ENCODE peak calls at places on chromosomes 12 and 14, in seven cellular contexts. U is neural progenitor cell, X is GM23338, L is GM23248, P is PC-3, T is hepatocyte, M is HCT116. I is an unnamed sample.

GRCh38 chr12:72214163-72214562 is 58.0 kb upstream of the TRHDE start:
- DNase-seq in X (no peak), P (no peak), U (no peak), M (no peak), L (no peak), T (no peak), I (no peak)

GRCh38 chr14:94612580-94613554 is 676 bp downstream of the SERPINA3 start:
- DNase-seq in M (no peak), U (no peak), T (no peak), X (no peak), P (no peak), L (peak), I (no peak)

GRCh38 chr12:110201995-110202394 is 77.8 kb downstream of the IFT81 start:
- DNase-seq in U (no peak), P (no peak), L (no peak), T (no peak), M (no peak), X (no peak), I (no peak)

GRCh38 chr14:42854061-42854460 is 1247.4 kb downstream of the LRFN5 start:
- DNase-seq in T (no peak), M (no peak), P (no peak), U (no peak), X (no peak), L (no peak), I (no peak)

GRCh38 chr12:64400041-64400440 is 4.2 kb upstream of the XPOT start:
- DNase-seq in X (peak), L (peak), U (peak), P (no peak), M (no peak), T (no peak), I (no peak)

GRCh38 chr12:1635656-1636055 is 6.6 kb downstream of the WNT5B start:
- DNase-seq in T (no peak), U (no peak), L (no peak), P (no peak), X (no peak), M (no peak), I (no peak)

GRCh38 chr12:13179159-13180074 is 17.1 kb upstream of the EMP1 start:
- DNase-seq in T (peak), P (peak), L (peak), M (no peak), X (peak), U (peak), I (peak)

GRCh38 chr12:87848248-87848868 is 180.8 kb downstream of the C12orf50 start:
- DNase-seq in L (peak), T (peak), X (peak), U (peak), P (peak), M (peak), I (peak)

GRCh38 chr14:48129472-48129871 is 454.1 kb upstream of the MDGA2 start:
- DNase-seq in X (no peak), P (no peak), M (no peak), U (no peak), T (no peak), L (no peak), I (no peak)

GRCh38 chr14:48127674-48128073 is 452.3 kb upstream of the MDGA2 start:
- DNase-seq in X (no peak), P (no peak), L (no peak), M (no peak), U (no peak), T (no peak), I (no peak)

DNA sequence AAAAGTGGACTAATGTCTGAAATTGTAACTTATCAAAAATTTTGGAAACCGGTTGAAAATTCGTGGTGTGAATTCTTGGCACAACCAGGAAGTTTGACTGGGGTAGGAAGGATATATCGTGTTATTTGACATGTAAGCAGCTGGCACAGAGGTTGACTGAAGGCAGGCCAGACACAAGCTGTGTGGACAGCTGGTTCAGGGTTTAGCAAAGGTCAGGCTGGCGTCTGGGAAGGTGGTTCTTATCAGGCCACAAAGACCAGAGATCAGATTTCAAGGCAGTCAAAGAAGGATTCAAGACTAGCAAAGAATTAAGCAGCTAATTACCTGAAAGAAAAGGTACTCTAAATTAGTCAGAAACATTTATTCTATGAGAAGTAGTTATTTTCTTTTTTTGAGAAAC is 450.2 kb upstream of the MDGA2 start:
- DNase-seq in U (peak), M (no peak), T (peak), X (peak), P (no peak), L (no peak), I (no peak)
- TF ChIP-seq EZH2phosphoT487 in U (no peak), M (no peak), T (no peak), X (no peak), P (no peak), L (no peak), I (no peak)

GRCh38 chr14:80862983-80863382 is 78.6 kb downstream of the CEP128 start:
- DNase-seq in U (no peak), P (peak), X (no peak), L (peak), T (no peak), M (no peak), I (no peak)
- TF ChIP-seq EZH2 in U (no peak), P (no peak), X (no peak), L (no peak), T (no peak), M (no peak), I (no peak)

DNA sequence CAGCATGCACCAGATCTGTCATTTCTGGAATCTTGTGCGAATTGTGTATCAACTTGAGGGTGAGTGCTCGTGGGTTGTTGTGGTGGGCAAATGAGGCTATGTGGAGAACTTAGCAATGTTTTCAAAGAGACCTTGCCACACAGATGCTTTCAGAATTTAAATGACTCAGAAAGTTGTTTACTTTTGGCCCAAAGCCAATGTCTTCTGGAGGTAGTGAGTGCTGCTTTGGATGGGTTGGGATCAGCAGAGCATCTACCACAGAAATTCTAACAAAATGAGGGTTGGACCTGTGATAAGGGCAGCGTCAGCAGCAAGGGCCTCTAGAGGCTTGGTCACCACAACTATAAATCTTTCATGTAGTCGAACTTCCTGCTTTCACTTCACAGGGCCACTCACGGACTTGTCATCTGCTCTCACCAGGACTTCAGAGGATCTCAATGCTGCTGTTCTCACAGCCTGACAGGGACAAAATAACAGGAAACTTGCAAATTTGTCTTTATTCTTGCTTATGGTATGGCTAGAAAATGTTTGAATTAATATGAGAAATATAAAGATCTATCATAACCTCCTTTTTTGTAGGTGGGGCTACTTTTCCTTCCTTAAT is 111.4 kb downstream of the DACT1 start:
- DNase-seq in L (peak), X (no peak), T (peak), P (peak), M (peak), U (no peak), I (peak)
- TF ChIP-seq EZH2phosphoT487 in L (peak), X (no peak), T (no peak), P (no peak), M (no peak), U (no peak), I (no peak)

GRCh38 chr14:104388631-104389325 is 190.8 kb upstream of the C14orf180 start:
- DNase-seq in X (no peak), L (no peak), U (no peak), T (no peak), M (no peak), P (no peak), I (no peak)

GRCh38 chr14:104392001-104392395 is 187.6 kb upstream of the C14orf180 start:
- DNase-seq in X (no peak), M (no peak), L (no peak), U (no peak), P (no peak), T (no peak), I (no peak)

GRCh38 chr14:104389326-104390220 is 190.0 kb upstream of the C14orf180 start:
- DNase-seq in T (no peak), X (no peak), L (no peak), U (no peak), P (no peak), M (no peak), I (no peak)

GRCh38 chr14:104390941-104391901 is 188.3 kb upstream of the C14orf180 start:
- DNase-seq in X (no peak), U (no peak), L (no peak), P (no peak), T (no peak), M (no peak), I (no peak)

GRCh38 chr14:104390221-104390931 is 189.2 kb upstream of the C14orf180 start:
- DNase-seq in T (no peak), X (no peak), L (no peak), P (no peak), U (no peak), M (no peak), I (no peak)
- TF ChIP-seq EZH2 in T (no peak), X (no peak), L (no peak), P (no peak), U (no peak), M (no peak), I (no peak)

DNA sequence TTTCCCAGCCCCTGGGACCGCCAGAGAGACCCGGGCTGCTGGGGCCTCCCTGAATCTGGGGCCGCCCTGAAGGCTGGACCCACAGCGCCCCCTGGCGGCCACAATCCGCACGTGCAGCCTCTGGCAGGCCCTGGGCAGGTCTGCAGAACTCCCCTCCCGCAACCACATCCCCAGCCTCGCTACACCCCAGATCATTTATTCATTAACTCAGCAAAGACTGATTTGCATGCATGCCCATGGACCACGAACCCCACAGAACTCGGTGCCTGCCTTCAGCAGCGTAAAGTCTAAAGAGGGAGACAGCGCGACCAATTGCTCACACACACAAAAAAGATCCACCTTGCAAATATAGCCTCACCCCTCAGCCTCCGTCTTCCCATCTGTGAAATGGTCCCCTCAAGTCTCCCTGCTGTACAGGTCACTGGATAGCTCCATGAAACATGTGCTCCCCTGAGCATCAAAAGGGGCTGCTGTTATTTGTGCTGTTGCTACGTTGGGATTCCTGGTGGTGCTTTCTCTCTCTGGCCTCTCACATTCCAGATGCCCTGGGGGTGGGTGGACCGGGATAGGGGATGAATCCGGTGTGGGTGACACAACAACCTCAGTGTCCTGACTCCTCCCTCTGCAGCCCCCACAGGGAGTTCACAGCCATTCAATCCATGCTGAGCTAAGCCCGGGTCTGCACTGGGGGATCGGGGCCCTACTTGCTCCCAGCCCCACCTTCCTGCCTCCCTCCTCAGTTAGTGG is 96.4 kb downstream of the SCARB1 start:
- DNase-seq in L (peak), P (peak), X (peak), M (no peak), T (peak), U (peak), I (peak)
- TF ChIP-seq EZH2phosphoT487 in L (no peak), P (no peak), X (no peak), M (no peak), T (no peak), U (no peak), I (no peak)

DNA sequence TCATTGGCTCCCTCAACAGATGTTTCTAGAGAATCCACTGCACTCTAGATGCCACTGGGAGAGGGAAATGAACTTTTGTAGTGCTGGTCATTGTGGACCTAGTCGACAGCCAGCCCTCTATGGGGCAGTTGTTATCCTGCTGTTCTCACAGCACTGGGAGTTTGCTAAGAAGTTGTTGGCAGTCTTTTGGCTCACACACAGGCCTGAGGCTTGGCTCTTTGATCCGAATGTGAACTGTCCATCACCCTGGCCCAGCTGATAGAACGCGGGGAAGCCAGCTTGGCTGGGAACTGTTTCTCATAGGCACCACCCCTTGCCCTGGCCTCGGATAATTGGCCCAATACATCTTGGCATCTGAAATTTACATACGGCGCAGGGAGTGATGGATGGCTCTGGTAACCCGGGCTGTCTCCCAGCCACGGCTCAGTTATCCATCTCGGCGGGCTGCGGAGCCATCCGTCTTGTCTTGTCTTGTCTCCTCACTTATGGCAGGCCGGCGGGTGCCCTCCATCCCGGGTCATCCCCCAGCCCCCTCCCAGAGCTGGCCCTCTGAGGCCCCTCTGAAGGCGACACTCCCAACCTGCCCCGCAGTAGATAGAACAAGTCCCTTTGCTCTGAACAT is 164.1 kb downstream of the PHETA1 start:
- DNase-seq in X (no peak), P (no peak), U (no peak), M (no peak), L (no peak), T (no peak), I (no peak)
- TF ChIP-seq EZH2 in X (no peak), P (no peak), U (no peak), M (no peak), L (no peak), T (no peak), I (no peak)

DNA sequence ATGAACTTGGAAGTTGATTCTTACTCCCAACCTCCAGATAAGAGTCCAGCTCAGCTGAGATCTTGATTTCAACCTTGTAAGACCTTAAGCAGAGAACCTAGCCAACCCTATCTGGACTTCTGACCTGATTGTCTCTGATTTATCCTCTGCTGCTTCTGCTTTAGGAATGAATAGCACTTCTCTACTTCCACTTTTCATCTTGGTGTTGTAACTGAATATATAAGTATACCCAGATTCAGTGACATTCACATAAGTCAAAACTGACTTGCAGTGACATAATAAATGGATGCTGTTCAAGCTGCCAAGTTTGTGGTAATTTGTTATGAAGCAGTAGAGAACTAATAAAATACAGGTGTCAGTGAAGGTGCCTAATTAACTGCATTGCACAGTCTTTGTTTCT is 33.6 kb downstream of the RAD51B start:
- DNase-seq in L (no peak), X (no peak), U (no peak), M (no peak), T (no peak), P (no peak), I (no peak)
- TF ChIP-seq EZH2phosphoT487 in L (no peak), X (no peak), U (no peak), M (no peak), T (no peak), P (no peak), I (no peak)

GRCh38 chr14:72747652-72748051 is 146.2 kb downstream of the DPF3 start:
- DNase-seq in M (no peak), P (no peak), U (no peak), T (no peak), L (no peak), X (no peak), I (no peak)
- TF ChIP-seq EZH2 in M (no peak), P (no peak), U (no peak), T (no peak), L (no peak), X (no peak), I (no peak)

DNA sequence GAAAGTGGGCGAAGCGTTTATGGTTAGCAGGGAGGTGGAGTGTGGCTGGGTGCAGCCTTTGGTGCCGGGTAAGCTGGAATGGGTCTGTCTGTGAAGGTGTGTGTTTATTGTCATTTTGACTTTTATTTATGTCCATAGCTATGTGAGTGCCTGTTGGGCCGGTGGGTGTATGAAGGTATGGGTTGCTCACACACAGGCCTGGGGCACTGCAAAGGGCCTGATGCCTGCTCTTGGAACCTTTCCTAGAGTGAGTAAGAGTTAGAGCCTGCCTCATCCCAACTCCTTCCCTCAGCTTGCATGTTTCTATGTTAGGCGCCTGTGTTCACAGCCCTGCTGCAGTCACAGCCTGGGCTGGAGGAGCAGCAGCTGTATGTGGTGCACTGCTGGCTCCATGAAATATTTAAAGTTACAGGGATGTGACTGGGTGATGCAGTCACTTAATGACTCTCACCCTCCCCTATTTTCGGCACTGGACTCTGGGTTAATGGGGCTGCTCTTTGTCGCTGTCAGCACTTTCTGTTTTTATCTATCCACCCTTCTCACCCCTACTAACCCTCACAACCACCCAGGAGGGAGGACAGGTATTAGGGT is 2.6 kb upstream of the PPP1R1A start:
- DNase-seq in U (no peak), P (no peak), T (peak), M (no peak), X (no peak), L (peak), I (peak)
- TF ChIP-seq EZH2phosphoT487 in U (no peak), P (no peak), T (no peak), M (no peak), X (no peak), L (no peak), I (no peak)

DNA sequence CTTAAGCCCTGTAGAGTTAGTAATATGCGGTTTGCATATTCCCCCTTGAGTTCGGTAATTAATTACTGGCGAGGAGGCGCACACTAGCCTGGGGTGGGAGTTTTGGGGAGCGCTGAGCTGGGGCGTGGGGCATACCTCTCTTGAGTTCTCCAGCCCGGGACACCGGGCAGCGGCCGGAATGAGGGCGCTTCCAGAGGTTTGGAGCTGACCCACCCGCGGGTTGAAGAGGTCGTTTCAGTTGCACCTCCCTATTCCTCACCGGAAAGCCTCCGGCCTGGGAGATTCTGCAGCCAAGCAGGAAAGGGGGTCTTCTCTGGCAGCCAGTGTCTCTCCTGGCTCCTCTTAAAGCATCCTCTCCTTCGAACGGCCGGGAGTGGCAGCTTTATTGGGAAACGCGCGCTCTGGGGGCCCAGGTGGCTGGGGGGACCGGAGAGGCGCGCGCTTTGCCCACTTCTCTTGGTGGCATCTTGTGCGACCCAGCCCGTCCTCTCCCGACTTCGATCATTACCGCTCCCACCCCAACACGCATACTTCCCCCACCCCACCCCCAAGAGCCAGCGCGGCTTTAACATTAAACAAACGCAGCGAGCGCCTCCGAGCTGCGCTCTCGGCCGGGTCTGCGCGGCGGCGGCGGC is 3.9 kb upstream of the LHX5 start:
- DNase-seq in T (no peak), M (no peak), L (no peak), P (no peak), U (peak), X (peak), I (no peak)
- TF ChIP-seq EZH2 in T (peak), M (no peak), L (no peak), P (no peak), U (no peak), X (peak), I (no peak)